ENCODE peak calls at places on chromosomes 13 and 19, in four cellular contexts. C is activated T-cell treated with anti-CD3 and anti-CD28 coated beads, Interleukin-2, amount 50 U/mL, for 4 hours; X is stimulated activated effector memory CD8-positive, alpha-beta T cell treated with anti-CD3 and anti-CD28 coated beads, Interleukin-12 subunit alpha, Interleukin-12 subunit beta, amount 100 ng/mL, for 72 hours; K is naive thymus-derived CD4-positive, alpha-beta T cell. T is an unnamed sample.

GRCh38 chr13:43154083-43154739 is 130.8 kb downstream of the DNAJC15 start:
- ATAC-seq in X (no peak), C (no peak), K (no peak), T (no peak)

GRCh38 chr13:40941581-40941980 is 77.5 kb downstream of the ELF1 start:
- ATAC-seq in X (no peak), C (no peak), K (no peak), T (no peak)

GRCh38 chr19:56144396-56144795 is 3.3 kb downstream of the ZNF444 start:
- ATAC-seq in K (no peak), X (no peak), C (no peak), T (no peak)

GRCh38 chr13:23570931-23571330 is 719 bp downstream of the TNFRSF19 start:
- ATAC-seq in X (no peak), C (no peak), K (no peak), T (peak)

GRCh38 chr13:94433055-94433947 is 46.2 kb downstream of the DCT start:
- ATAC-seq in C (peak), K (no peak), X (peak), T (no peak)

GRCh38 chr19:10044390-10044789 is 31.1 kb downstream of the RDH8 start:
- ATAC-seq in X (peak), K (no peak), C (no peak), T (no peak)

GRCh38 chr19:41872775-41873647 is 4.1 kb upstream of the CD79A start:
- ATAC-seq in C (peak), X (no peak), K (peak), T (peak)

GRCh38 chr13:110338441-110339101 is 31.5 kb downstream of the COL4A2 start:
- ATAC-seq in C (no peak), K (no peak), X (no peak), T (no peak)

GRCh38 chr13:101618440-101619187 is 166.1 kb downstream of the ITGBL1 start:
- ATAC-seq in K (peak), C (peak), X (peak), T (no peak)

GRCh38 chr19:21328402-21328801 is 808 bp downstream of the ZNF708 start:
- ATAC-seq in C (no peak), K (peak), X (no peak), T (no peak)

GRCh38 chr13:51577690-51578089 is 6.6 kb upstream of the WDFY2 start:
- ATAC-seq in K (no peak), X (no peak), C (no peak), T (peak)

GRCh38 chr19:29085630-29086029 is 127.3 kb downstream of the UQCRFS1 start:
- ATAC-seq in K (no peak), C (no peak), X (no peak), T (no peak)

GRCh38 chr19:14450168-14450874 is 17.2 kb downstream of the PKN1 start:
- ATAC-seq in C (peak), X (peak), K (peak), T (peak)

GRCh38 chr13:80727321-80727975 is 386.5 kb upstream of the SPRY2 start:
- ATAC-seq in X (no peak), K (no peak), C (no peak), T (no peak)

GRCh38 chr19:38303517-38304351 is at the start of gene C19orf33:
- ATAC-seq in C (no peak), K (no peak), X (no peak), T (peak)

GRCh38 chr13:85013006-85013405 is 786.2 kb downstream of the SLITRK6 start:
- ATAC-seq in C (no peak), X (peak), K (no peak), T (peak)

GRCh38 chr13:59423708-59424355 is 739.9 kb downstream of the DIAPH3 start:
- ATAC-seq in K (no peak), C (no peak), X (no peak), T (no peak)

GRCh38 chr13:96252903-96253302 is 163.0 kb downstream of the HS6ST3 start:
- ATAC-seq in C (no peak), X (no peak), K (no peak), T (no peak)

GRCh38 chr19:51366050-51366998 is at the start of gene ETFB:
- ATAC-seq in C (peak), X (peak), K (peak), T (peak)

GRCh38 chr19:5785423-5785822 is 877 bp upstream of the PRR22 start:
- ATAC-seq in K (no peak), C (no peak), X (no peak), T (no peak)

GRCh38 chr13:20351279-20352022 is 119.3 kb upstream of the GJB6 start:
- ATAC-seq in X (no peak), K (no peak), C (no peak), T (peak)

GRCh38 chr13:84417426-84417825 is 535.2 kb upstream of the SLITRK1 start:
- ATAC-seq in K (no peak), C (no peak), X (no peak), T (no peak)

GRCh38 chr19:34208485-34208884 is 36.2 kb downstream of the LSM14A start:
- ATAC-seq in X (no peak), C (no peak), K (no peak), T (no peak)

T was measured in esophagus mucosa.